ENCODE peak calls at places on chromosomes 4 and X, in four cellular contexts. One of them, this sample, is unnamed. For H3K4me1 and H3K36me3, the result is how much of the 10 kb centered on the place peaks cover.

GRCh38 chr4:7045961-7046921 is 3.1 kb downstream of the TADA2B start:
- DNase-seq in lower lobe of right lung: no peak
- DNase-seq in lung: no peak
- DNase-seq in CD4-positive, alpha-beta memory T cell: no peak
- DNase-seq in this sample: peak

GRCh38 chrX:23884427-23885024 is 23.2 kb downstream of the APOO start:
- DNase-seq in lower lobe of right lung: no peak
- DNase-seq in lung: no peak
- DNase-seq in CD4-positive, alpha-beta memory T cell: no peak
- DNase-seq in this sample: no peak

GRCh38 chrX:10904220-10904619 is 206.9 kb upstream of the HCCS start:
- DNase-seq in lower lobe of right lung: no peak
- DNase-seq in lung: no peak
- DNase-seq in CD4-positive, alpha-beta memory T cell: no peak
- DNase-seq in this sample: no peak

GRCh38 chrX:24186986-24187385 is 37.5 kb downstream of the ZFX start:
- DNase-seq in lower lobe of right lung: no peak
- DNase-seq in lung: no peak
- DNase-seq in CD4-positive, alpha-beta memory T cell: no peak
- DNase-seq in this sample: no peak

GRCh38 chr4:175386776-175387507 is 425.1 kb downstream of the GPM6A start:
- DNase-seq in lower lobe of right lung: no peak
- DNase-seq in lung: no peak
- DNase-seq in CD4-positive, alpha-beta memory T cell: no peak
- DNase-seq in this sample: no peak

GRCh38 chr4:75071241-75071778 is 138.4 kb downstream of the PARM1 start:
- DNase-seq in lower lobe of right lung: no peak
- DNase-seq in lung: no peak
- DNase-seq in CD4-positive, alpha-beta memory T cell: no peak
- DNase-seq in this sample: no peak

GRCh38 chr4:156778093-156778492 is 193.5 kb downstream of the PDGFC start:
- DNase-seq in lower lobe of right lung: no peak
- DNase-seq in lung: no peak
- DNase-seq in CD4-positive, alpha-beta memory T cell: no peak
- DNase-seq in this sample: no peak

GRCh38 chr4:59060895-59061294 is 1950.7 kb upstream of the IGFBP7 start:
- DNase-seq in lower lobe of right lung: no peak
- DNase-seq in lung: no peak
- DNase-seq in CD4-positive, alpha-beta memory T cell: no peak
- DNase-seq in this sample: no peak

GRCh38 chrX:7574325-7574724 is 268.6 kb upstream of the VCX start:
- DNase-seq in lower lobe of right lung: no peak
- DNase-seq in lung: no peak
- DNase-seq in CD4-positive, alpha-beta memory T cell: no peak
- DNase-seq in this sample: no peak

GRCh38 chr4:23930750-23931488 is 41.1 kb upstream of the PPARGC1A start:
- DNase-seq in lower lobe of right lung: peak
- DNase-seq in lung: peak
- DNase-seq in CD4-positive, alpha-beta memory T cell: no peak
- DNase-seq in this sample: peak

GRCh38 chr4:133154725-133155124 is 5.6 kb downstream of the PCDH10 start:
- DNase-seq in lower lobe of right lung: no peak
- DNase-seq in lung: no peak
- DNase-seq in CD4-positive, alpha-beta memory T cell: no peak
- DNase-seq in this sample: no peak

GRCh38 chr4:5890063-5890727 is 2.7 kb downstream of the CRMP1 start:
- DNase-seq in lower lobe of right lung: no peak
- DNase-seq in lung: no peak
- DNase-seq in CD4-positive, alpha-beta memory T cell: no peak
- DNase-seq in this sample: no peak

GRCh38 chr4:24770111-24770584 is 25.2 kb upstream of the SOD3 start:
- DNase-seq in lower lobe of right lung: no peak
- DNase-seq in lung: no peak
- DNase-seq in CD4-positive, alpha-beta memory T cell: no peak
- DNase-seq in this sample: no peak

GRCh38 chrX:139881572-139881971 is 51.3 kb downstream of the ATP11C start:
- DNase-seq in lower lobe of right lung: no peak
- DNase-seq in lung: no peak
- DNase-seq in CD4-positive, alpha-beta memory T cell: no peak
- DNase-seq in this sample: no peak

GRCh38 chrX:115642895-115643530 is 82.0 kb downstream of the PLS3 start:
- DNase-seq in lower lobe of right lung: no peak
- DNase-seq in lung: no peak
- DNase-seq in CD4-positive, alpha-beta memory T cell: peak
- DNase-seq in this sample: no peak

GRCh38 chr4:182593864-182594263 is 323.3 kb downstream of the DCTD start:
- DNase-seq in lower lobe of right lung: no peak
- DNase-seq in lung: no peak
- DNase-seq in CD4-positive, alpha-beta memory T cell: no peak
- DNase-seq in this sample: no peak

GRCh38 chr4:153228512-153229145 is 24.4 kb downstream of the TRIM2 start:
- DNase-seq in lower lobe of right lung: no peak
- DNase-seq in lung: no peak
- DNase-seq in CD4-positive, alpha-beta memory T cell: no peak
- DNase-seq in this sample: no peak

GRCh38 chr4:103075435-103075893 is 1.1 kb downstream of the SLC9B2 start:
- DNase-seq in lower lobe of right lung: no peak
- DNase-seq in lung: no peak
- DNase-seq in CD4-positive, alpha-beta memory T cell: no peak
- DNase-seq in this sample: no peak

GRCh38 chr4:100780126-100780525 is 262.3 kb upstream of the EMCN start:
- DNase-seq in lower lobe of right lung: no peak
- DNase-seq in lung: no peak
- DNase-seq in CD4-positive, alpha-beta memory T cell: no peak
- DNase-seq in this sample: no peak

GRCh38 chrX:73214366-73215094 is at the start of gene NAP1L2:
- DNase-seq in lower lobe of right lung: peak
- DNase-seq in lung: no peak
- DNase-seq in CD4-positive, alpha-beta memory T cell: peak
- DNase-seq in this sample: peak

GRCh38 chrX:123959281-123960063 is 2.0 kb upstream of the STAG2 start:
- DNase-seq in lower lobe of right lung: peak
- DNase-seq in lung: peak
- DNase-seq in CD4-positive, alpha-beta memory T cell: no peak
- DNase-seq in this sample: peak

GRCh38 chrX:147602297-147602696 is 309.4 kb upstream of the FMR1 start:
- DNase-seq in lower lobe of right lung: no peak
- DNase-seq in lung: no peak
- DNase-seq in CD4-positive, alpha-beta memory T cell: no peak
- DNase-seq in this sample: no peak

GRCh38 chr4:165449333-165449732 is 70.5 kb downstream of the CPE start:
- DNase-seq in lower lobe of right lung: no peak
- DNase-seq in lung: no peak
- DNase-seq in CD4-positive, alpha-beta memory T cell: no peak
- DNase-seq in this sample: no peak

GRCh38 chr4:6493668-6494304 is 21.4 kb upstream of the PPP2R2C start:
- DNase-seq in lower lobe of right lung: no peak
- DNase-seq in lung: peak
- DNase-seq in CD4-positive, alpha-beta memory T cell: no peak
- DNase-seq in this sample: no peak

GRCh38 chr4:87529187-87529586 is at the start of gene SPARCL1:
- DNase-seq in lower lobe of right lung: no peak
- DNase-seq in lung: no peak
- DNase-seq in CD4-positive, alpha-beta memory T cell: no peak
- DNase-seq in this sample: no peak

GRCh38 chr4:11931266-11931665 is 502.6 kb upstream of the HS3ST1 start:
- DNase-seq in lower lobe of right lung: no peak
- DNase-seq in lung: no peak
- DNase-seq in CD4-positive, alpha-beta memory T cell: no peak
- DNase-seq in this sample: no peak

GRCh38 chr4:19026281-19026680 is 1004.7 kb upstream of the LCORL start:
- DNase-seq in lower lobe of right lung: no peak
- DNase-seq in lung: peak
- DNase-seq in CD4-positive, alpha-beta memory T cell: no peak
- DNase-seq in this sample: no peak

GRCh38 chr4:19034089-19034488 is 1012.5 kb upstream of the LCORL start:
- DNase-seq in lower lobe of right lung: no peak
- DNase-seq in lung: no peak
- DNase-seq in CD4-positive, alpha-beta memory T cell: no peak
- DNase-seq in this sample: no peak

GRCh38 chr4:19025031-19025430 is 1003.5 kb upstream of the LCORL start:
- DNase-seq in lower lobe of right lung: no peak
- DNase-seq in lung: no peak
- DNase-seq in CD4-positive, alpha-beta memory T cell: no peak
- DNase-seq in this sample: no peak

GRCh38 chr4:19030048-19030447 is 1008.5 kb upstream of the LCORL start:
- DNase-seq in lower lobe of right lung: no peak
- DNase-seq in lung: peak
- DNase-seq in CD4-positive, alpha-beta memory T cell: no peak
- DNase-seq in this sample: no peak

DNA sequence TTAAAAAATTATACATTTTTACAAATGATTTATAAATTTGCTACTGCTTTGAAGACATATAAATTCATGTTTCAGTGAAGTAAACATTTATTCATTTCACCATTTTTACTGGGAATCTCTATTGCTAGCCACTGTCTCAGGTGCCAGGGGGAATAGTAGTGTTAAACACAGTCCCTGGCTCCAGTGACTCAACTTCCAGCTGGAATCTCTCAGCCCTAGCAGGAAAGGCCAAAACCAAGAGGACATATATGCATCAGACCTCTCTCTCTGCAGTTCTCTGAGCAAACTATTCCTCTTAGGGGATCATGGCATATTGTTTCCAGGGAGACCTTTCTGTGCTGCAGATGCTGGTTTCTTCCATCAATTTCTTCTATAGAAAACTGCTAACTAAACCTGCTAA is 1009.0 kb upstream of the LCORL start:
- DNase-seq in lower lobe of right lung: no peak
- DNase-seq in lung: no peak
- DNase-seq in CD4-positive, alpha-beta memory T cell: no peak
- DNase-seq in this sample: no peak
- H3K4me1 ChIP-seq in lower lobe of right lung: under half
- H3K4me1 ChIP-seq in lung: under half
- H3K4me1 ChIP-seq in CD4-positive, alpha-beta memory T cell: under half
- H3K4me1 ChIP-seq in this sample: under half

GRCh38 chr4:112185740-112186670 is 40.8 kb downstream of the FAM241A start:
- DNase-seq in lower lobe of right lung: no peak
- DNase-seq in lung: no peak
- DNase-seq in CD4-positive, alpha-beta memory T cell: no peak
- DNase-seq in this sample: no peak
- H3K36me3 ChIP-seq in lower lobe of right lung: under half
- H3K36me3 ChIP-seq in lung: under half
- H3K36me3 ChIP-seq in CD4-positive, alpha-beta memory T cell: under half
- H3K36me3 ChIP-seq in this sample: under half

DNA sequence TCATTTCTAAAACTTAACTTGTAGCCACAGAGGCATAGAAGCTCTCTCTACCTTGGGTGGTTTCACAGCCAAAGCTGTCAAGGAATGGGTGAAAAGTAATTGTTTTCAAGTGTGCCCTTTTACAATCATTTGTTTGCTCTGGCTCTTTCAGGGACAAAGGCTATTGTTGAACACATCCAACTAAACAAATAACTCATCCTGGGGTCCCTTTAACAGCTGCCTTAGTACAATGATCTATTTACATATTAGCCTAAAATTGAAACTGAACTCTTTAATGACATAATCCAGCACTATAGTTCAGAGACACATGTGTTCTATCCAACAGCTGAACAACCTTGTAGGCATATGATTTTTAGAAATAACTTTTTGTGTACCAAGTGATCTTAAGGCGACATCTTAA is 3.7 kb downstream of the HHIP start:
- DNase-seq in lower lobe of right lung: no peak
- DNase-seq in lung: no peak
- DNase-seq in CD4-positive, alpha-beta memory T cell: no peak
- DNase-seq in this sample: no peak
- H3K4me1 ChIP-seq in lower lobe of right lung: under half
- H3K4me1 ChIP-seq in lung: under half
- H3K4me1 ChIP-seq in CD4-positive, alpha-beta memory T cell: under half
- H3K4me1 ChIP-seq in this sample: under half

DNA sequence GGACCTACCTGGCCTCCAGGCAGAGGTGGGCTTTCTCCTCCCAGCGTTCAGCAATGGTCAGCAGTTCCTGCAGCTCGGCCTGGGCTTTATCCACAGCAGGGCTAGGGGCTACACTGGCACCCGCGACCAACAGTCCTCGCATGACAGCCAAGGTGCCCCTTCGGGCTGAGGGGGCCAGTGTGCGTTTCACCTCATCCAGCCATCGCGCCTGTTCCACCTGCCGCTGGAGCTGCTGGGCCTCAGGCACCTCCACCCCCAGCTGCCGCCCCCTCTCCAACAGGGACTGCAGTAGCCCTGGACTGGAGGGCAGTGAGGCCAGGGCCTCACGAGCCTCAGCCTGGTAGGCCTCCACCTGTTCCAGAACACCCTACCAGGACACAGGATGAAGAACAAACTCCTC is 28.3 kb downstream of the KDM5C start:
- DNase-seq in lower lobe of right lung: no peak
- DNase-seq in lung: no peak
- DNase-seq in CD4-positive, alpha-beta memory T cell: no peak
- DNase-seq in this sample: no peak
- H3K36me3 ChIP-seq in lower lobe of right lung: half or more
- H3K36me3 ChIP-seq in lung: under half
- H3K36me3 ChIP-seq in CD4-positive, alpha-beta memory T cell: half or more
- H3K36me3 ChIP-seq in this sample: under half

DNA sequence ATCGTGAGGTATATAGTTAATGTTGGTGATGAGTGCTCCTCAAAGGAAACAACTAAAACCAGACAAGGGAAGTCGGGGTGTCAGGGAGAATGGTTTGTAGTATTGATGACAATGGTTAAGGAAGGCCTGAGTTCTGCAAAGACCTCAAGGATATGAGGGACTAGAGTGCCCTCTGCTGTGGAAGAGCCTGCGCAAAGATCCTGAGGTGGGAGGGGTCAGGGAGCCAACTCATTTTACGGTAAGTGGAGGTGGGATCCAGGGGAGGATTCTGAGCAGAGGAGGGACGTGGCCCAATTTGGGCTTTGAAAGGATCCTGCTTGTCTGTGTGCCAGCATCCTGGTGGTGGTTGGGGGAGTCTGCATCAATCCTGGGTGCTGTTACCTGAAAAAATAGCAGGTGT is 11.3 kb downstream of the UBA1 start:
- DNase-seq in lower lobe of right lung: no peak
- DNase-seq in lung: no peak
- DNase-seq in CD4-positive, alpha-beta memory T cell: no peak
- DNase-seq in this sample: peak
- H3K4me1 ChIP-seq in lower lobe of right lung: under half
- H3K4me1 ChIP-seq in lung: under half
- H3K4me1 ChIP-seq in CD4-positive, alpha-beta memory T cell: under half
- H3K4me1 ChIP-seq in this sample: under half

DNA sequence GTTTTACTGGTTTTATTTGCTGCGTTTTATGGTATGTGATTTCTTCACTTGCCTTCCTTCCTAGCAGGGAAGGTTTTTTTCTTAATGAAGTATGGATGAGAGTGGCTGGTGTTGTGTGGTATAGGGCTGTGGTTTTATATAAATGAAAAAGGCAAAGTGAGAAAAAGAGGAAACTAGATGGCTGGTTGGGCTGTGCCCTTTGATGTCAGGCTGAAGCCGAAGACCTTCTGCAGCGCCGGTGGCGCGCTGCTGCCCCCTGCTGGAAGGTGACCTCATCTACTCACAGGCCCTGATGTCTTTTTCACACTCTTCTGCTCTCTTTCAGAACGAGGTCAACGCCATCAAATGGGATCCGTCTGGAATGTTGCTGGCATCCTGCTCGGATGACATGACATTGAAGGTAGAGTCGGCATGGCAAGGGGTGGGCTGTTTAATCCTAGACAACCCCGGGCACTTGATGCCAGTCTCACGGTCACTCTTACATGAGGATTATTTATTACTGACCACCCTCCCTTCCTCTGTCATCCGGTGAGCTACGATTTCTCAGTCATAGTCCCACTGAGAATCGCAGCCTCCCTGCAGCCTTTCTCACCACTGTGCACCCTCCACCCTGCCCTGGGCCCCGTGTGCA is 56.6 kb downstream of the GPR143 start:
- DNase-seq in lower lobe of right lung: peak
- DNase-seq in lung: peak
- DNase-seq in CD4-positive, alpha-beta memory T cell: peak
- DNase-seq in this sample: peak
- H3K36me3 ChIP-seq in lower lobe of right lung: under half
- H3K36me3 ChIP-seq in lung: under half
- H3K36me3 ChIP-seq in CD4-positive, alpha-beta memory T cell: under half
- H3K36me3 ChIP-seq in this sample: under half